ENCODE peak calls at places on chromosomes 5 and 9, in ten cellular contexts. O is sigmoid colon, U is dorsolateral prefrontal cortex, V is heart left ventricle, P is mucosa of descending colon, G is brain microvascular endothelial cell, N is fibroblast of the aortic adventitia, F is fibroblast of lung, Z is Panc1, K is left lung. I is an unnamed sample.
A peak's percentile ranks its signal among the peaks of the same experiment; 100 is the strongest.

GRCh38 chr5:68456756-68457217 is 241.2 kb downstream of the PIK3R1 start:
- DNase-seq in K (no peak), V (peak; percentile 51), U (no peak), G (peak; percentile 28), Z (peak; percentile 7), O (no peak), P (no peak), N (peak; percentile 38), F (peak; percentile 50), I (peak; percentile 85)

GRCh38 chr9:110078626-110079025 is 129.3 kb downstream of the C9orf152 start:
- DNase-seq in U (no peak), V (no peak), P (no peak), K (no peak), N (no peak), O (no peak), Z (no peak), G (no peak), F (no peak), I (no peak)

GRCh38 chr5:127386557-127386956 is 96.0 kb downstream of the MEGF10 start:
- DNase-seq in G (peak; percentile 77), K (no peak), O (no peak), N (no peak), P (no peak), Z (no peak), F (peak; percentile 64), U (no peak), V (no peak), I (no peak)

GRCh38 chr5:173451031-173451430 is 122.8 kb upstream of the STC2 start:
- DNase-seq in F (no peak), U (no peak), V (no peak), N (no peak), G (no peak), Z (no peak), K (no peak), O (no peak), P (no peak), I (no peak)

GRCh38 chr9:16704096-16704488 is 166.4 kb downstream of the BNC2 start:
- DNase-seq in K (no peak), V (no peak), F (no peak), G (no peak), O (no peak), Z (no peak), P (no peak), N (no peak), U (no peak), I (no peak)

GRCh38 chr9:26012797-26013594 is 334.8 kb upstream of the TUSC1 start:
- DNase-seq in V (no peak), K (no peak), G (peak; percentile 51), Z (no peak), N (no peak), F (no peak), P (no peak), U (no peak), O (no peak), I (no peak)

GRCh38 chr9:116476002-116476401 is 211.1 kb upstream of the TRIM32 start:
- DNase-seq in V (no peak), U (no peak), G (no peak), F (no peak), O (no peak), K (no peak), N (no peak), Z (no peak), P (no peak), I (no peak)

GRCh38 chr5:14386882-14387575 is 194.6 kb upstream of the OTULINL start:
- DNase-seq in G (no peak), N (no peak), U (no peak), V (no peak), P (no peak), Z (no peak), K (no peak), O (no peak), F (no peak), I (no peak)

GRCh38 chr5:37850128-37850865 is 10.5 kb upstream of the GDNF start:
- DNase-seq in U (no peak), P (no peak), O (no peak), F (peak; percentile 15), Z (no peak), N (peak; percentile 58), K (no peak), V (no peak), G (no peak), I (no peak)

DNA sequence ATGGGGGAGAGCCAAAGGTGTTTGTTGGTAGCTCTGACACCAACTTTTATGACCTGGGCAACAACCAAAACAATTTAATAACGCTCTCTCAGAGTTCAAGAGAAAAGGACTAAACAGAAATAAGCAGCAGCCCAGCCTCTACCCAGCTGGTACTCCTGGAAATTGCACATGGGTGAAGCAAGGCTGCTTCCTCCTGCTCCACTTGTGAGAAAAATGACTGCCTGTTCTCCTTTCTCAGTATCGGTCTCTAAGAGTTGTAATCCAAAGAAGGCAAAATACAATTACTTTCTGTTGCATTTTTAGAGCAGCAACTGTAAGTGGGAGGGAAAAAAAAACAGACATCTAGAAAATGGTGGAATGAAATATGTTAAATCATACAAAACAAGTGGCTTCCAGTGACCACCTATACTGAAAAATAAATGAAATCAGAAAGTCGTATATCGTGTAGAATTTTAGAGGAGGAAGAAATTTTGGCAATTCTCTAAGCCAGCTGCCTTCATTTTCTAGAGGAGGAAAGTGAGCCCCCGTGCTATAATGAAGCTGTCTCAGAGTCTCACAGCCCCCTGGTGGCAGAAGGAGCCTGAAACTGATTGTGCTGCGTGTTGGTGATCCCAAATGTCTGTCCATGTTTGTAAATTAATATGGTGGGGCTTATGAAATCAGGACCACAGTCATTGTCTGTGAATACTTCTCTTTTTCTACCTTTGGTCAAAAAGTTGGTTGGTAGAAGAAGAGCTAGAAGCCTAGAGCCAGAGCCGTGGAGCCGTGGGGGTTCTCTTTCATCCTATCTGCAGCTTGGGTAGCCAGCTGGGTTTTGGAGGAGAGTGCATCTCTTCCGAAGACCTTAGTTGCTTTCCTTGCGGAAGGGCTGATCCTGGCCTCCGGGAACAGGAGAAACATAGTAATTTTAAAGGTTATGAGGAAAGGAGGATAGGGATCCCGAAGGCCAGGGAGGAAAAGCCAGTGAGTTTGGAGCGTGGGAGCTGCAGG is 139.9 kb downstream of the PIP5K1B start:
- DNase-seq in K (no peak), G (peak; percentile 31), U (no peak), O (no peak), F (peak; percentile 21), V (peak; percentile 48), Z (peak; percentile 2), P (peak; percentile 40), N (peak; percentile 39), I (no peak)
- TF ChIP-seq CTCF in K (peak; percentile 54), G (peak; percentile 66), U (peak; percentile 59), O (peak; percentile 37), F (peak; percentile 48), V (peak; percentile 16), Z (peak; percentile 49), P (no peak), N (peak; percentile 70), I (peak; percentile 66)

GRCh38 chr5:76403963-76404693 is 1.0 kb downstream of the IQGAP2 start:
- DNase-seq in G (no peak), N (no peak), V (no peak), O (peak; percentile 67), K (peak; percentile 50), Z (no peak), F (no peak), P (peak; percentile 85), U (no peak), I (no peak)
- H3K4me3 ChIP-seq in G (peak overlapping the region; percentile 60), N (no peak overlapping the region), V (peak overlapping the region; percentile 72), O (peak overlapping the region; percentile 63), K (peak overlapping the region; percentile 67), Z (peak overlapping the region; percentile 59), F (no peak overlapping the region), P (peak overlapping the region; percentile 76), U (peak overlapping the region; percentile 53), I (peak overlapping the region; percentile 63)

DNA sequence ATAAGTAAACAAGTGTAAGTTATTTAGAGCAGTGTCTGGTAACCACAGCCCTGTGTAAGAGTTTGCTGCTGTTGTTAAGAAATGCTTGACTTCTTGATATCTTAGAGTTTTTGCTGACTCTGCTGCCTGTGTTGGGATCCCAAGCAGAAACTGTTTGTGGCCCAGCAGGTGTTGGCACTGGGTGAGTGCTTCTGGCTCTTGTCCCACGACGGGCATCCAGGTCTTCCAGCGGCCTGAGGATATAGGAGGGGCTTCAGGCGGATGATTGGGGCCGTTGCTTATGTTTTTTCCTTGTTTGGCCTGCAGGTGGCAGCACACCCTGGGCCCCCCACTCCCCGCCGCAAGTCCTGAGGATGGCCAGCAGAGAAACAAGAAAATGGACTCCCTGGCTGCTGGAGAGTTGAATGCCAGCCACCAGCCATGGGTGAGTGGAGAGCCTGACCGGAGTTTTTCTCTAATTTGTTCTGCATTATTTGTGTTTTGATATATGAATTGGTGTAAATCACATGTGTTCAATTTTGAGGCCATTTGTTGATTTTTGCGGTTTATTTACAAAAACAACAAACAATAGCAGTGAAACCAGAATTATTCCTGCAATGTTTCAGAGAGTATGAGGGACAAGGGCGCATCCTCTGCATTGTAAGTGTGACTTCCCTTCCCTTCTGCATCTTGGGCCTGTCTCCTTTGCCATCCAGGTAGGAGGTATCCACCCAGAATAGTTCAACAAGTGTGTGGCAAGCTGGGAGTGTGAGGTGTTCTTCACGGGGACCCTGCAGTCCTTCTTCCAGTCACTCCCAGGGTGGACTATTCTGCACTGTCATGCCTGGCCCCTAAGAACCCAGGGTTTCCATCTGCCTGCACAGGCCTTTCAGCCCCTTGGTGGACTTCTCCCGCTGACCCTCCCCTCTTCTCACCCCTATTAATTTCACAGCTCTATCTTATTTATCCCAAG is 50.3 kb downstream of the SLC22A5 start:
- DNase-seq in N (peak; percentile 75), Z (no peak), U (peak; percentile 69), F (peak; percentile 80), O (peak; percentile 87), K (peak; percentile 80), G (peak; percentile 57), P (peak; percentile 84), V (peak; percentile 74), I (no peak)
- TF ChIP-seq CTCF in N (peak; percentile 80), Z (peak; percentile 95), U (peak; percentile 91), F (peak; percentile 75), O (peak; percentile 83), K (peak; percentile 79), G (peak; percentile 88), P (peak; percentile 72), V (peak; percentile 88), I (peak; percentile 85)

DNA sequence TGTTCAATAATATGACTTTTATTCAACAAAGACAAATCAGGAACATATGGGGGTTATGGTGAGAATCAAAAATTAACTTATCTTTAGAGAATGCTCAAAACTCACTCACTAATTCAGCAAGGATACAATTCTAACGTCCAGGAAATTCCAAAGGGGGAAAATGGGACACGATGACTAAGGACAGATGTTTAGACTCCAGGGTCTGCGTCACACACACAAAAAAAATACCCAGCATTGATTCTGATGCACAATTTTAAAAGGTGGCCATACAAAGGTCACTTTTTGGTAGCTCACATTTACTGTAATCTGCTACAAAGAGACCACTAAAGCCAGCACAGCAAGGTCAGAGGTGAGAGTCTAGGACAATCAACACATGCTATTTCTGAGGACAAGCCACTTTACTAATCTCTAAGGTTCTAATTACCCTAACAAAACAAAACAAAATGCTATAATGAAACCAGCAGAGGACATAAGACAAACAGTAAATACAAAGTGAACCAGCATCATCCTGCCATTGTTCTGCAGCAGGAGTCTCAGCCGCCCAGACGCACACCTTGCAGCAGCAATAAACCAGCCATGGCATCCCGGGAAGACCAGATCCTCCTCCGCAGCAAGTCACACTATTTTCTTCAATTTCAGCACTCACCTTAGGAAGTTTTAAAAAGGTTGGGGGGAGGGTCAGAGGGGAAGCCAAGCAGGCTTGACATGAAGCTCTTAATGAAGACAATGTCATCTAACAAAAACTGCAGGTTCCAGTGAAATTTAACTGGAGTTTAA is 57.8 kb downstream of the TTC39B start:
- DNase-seq in P (no peak), G (peak; percentile 80), F (peak; percentile 65), V (no peak), U (no peak), K (no peak), O (no peak), Z (no peak), N (peak; percentile 72), I (no peak)
- H3K4me3 ChIP-seq in P (no peak overlapping the region), G (no peak overlapping the region), F (no peak overlapping the region), V (peak overlapping the region; percentile 19), U (peak overlapping the region; percentile 48), K (no peak overlapping the region), O (no peak overlapping the region), Z (no peak overlapping the region), N (no peak overlapping the region), I (no peak overlapping the region)

I was measured in epithelial cell of proximal tubule.